ENCODE peak calls at places on chromosomes 12 and 14, in seven cellular contexts. One of them, this sample, is unnamed.

GRCh38 chr12:53290661-53291060 is 4.7 kb upstream of the PFDN5 start:
- DNase-seq in heart left ventricle: no peak
- DNase-seq in Peyer's patch: no peak
- DNase-seq in Caco-2: no peak
- DNase-seq in HCT116: no peak
- DNase-seq in suprapubic skin: no peak
- DNase-seq in mucosa of descending colon: no peak
- DNase-seq in this sample: no peak

GRCh38 chr12:5590316-5590715 is 158.4 kb downstream of the NTF3 start:
- DNase-seq in heart left ventricle: no peak
- DNase-seq in suprapubic skin: no peak
- DNase-seq in mucosa of descending colon: no peak
- DNase-seq in Caco-2: no peak
- DNase-seq in HCT116: no peak
- DNase-seq in Peyer's patch: no peak
- DNase-seq in this sample: no peak

GRCh38 chr12:8894378-8894777 is 19.9 kb upstream of the PHC1 start:
- DNase-seq in heart left ventricle: no peak
- DNase-seq in HCT116: no peak
- DNase-seq in mucosa of descending colon: no peak
- DNase-seq in suprapubic skin: no peak
- DNase-seq in Caco-2: no peak
- DNase-seq in Peyer's patch: no peak
- DNase-seq in this sample: no peak

GRCh38 chr12:31440586-31440985 is 114.6 kb upstream of the SINHCAF start:
- DNase-seq in HCT116: no peak
- DNase-seq in Caco-2: no peak
- DNase-seq in Peyer's patch: no peak
- DNase-seq in heart left ventricle: no peak
- DNase-seq in suprapubic skin: no peak
- DNase-seq in mucosa of descending colon: no peak
- DNase-seq in this sample: no peak

GRCh38 chr12:6069452-6070093 is 54.9 kb downstream of the VWF start:
- DNase-seq in mucosa of descending colon: no peak
- DNase-seq in suprapubic skin: no peak
- DNase-seq in heart left ventricle: peak; percentile 52
- DNase-seq in Peyer's patch: no peak
- DNase-seq in HCT116: no peak
- DNase-seq in Caco-2: no peak
- DNase-seq in this sample: peak; percentile 89

GRCh38 chr12:60977966-60978365 is 1282.2 kb upstream of the USP15 start:
- DNase-seq in Peyer's patch: no peak
- DNase-seq in HCT116: no peak
- DNase-seq in mucosa of descending colon: no peak
- DNase-seq in Caco-2: peak; percentile 15
- DNase-seq in suprapubic skin: no peak
- DNase-seq in heart left ventricle: no peak
- DNase-seq in this sample: no peak

GRCh38 chr12:50971946-50972345 is 19.6 kb downstream of the HIGD1C start:
- DNase-seq in mucosa of descending colon: no peak
- DNase-seq in heart left ventricle: no peak
- DNase-seq in Peyer's patch: no peak
- DNase-seq in Caco-2: no peak
- DNase-seq in suprapubic skin: no peak
- DNase-seq in HCT116: no peak
- DNase-seq in this sample: peak; percentile 52

GRCh38 chr14:52885230-52885629 is 65.6 kb downstream of the FERMT2 start:
- DNase-seq in Caco-2: no peak
- DNase-seq in heart left ventricle: no peak
- DNase-seq in suprapubic skin: no peak
- DNase-seq in mucosa of descending colon: no peak
- DNase-seq in HCT116: no peak
- DNase-seq in Peyer's patch: no peak
- DNase-seq in this sample: peak; percentile 63

GRCh38 chr12:27190761-27191160 is 53.3 kb upstream of the STK38L start:
- DNase-seq in Caco-2: no peak
- DNase-seq in mucosa of descending colon: no peak
- DNase-seq in suprapubic skin: no peak
- DNase-seq in Peyer's patch: no peak
- DNase-seq in heart left ventricle: no peak
- DNase-seq in HCT116: no peak
- DNase-seq in this sample: peak; percentile 73

GRCh38 chr14:81519200-81519998 is 14.3 kb downstream of the SEL1L start:
- DNase-seq in HCT116: no peak
- DNase-seq in Peyer's patch: no peak
- DNase-seq in Caco-2: no peak
- DNase-seq in suprapubic skin: no peak
- DNase-seq in mucosa of descending colon: no peak
- DNase-seq in heart left ventricle: no peak
- DNase-seq in this sample: no peak

GRCh38 chr12:18171571-18171970 is 81.6 kb upstream of the RERGL start:
- DNase-seq in Caco-2: no peak
- DNase-seq in suprapubic skin: no peak
- DNase-seq in heart left ventricle: no peak
- DNase-seq in mucosa of descending colon: no peak
- DNase-seq in HCT116: no peak
- DNase-seq in Peyer's patch: no peak
- DNase-seq in this sample: no peak

GRCh38 chr12:52442600-52443061 is 8.5 kb upstream of the KRT75 start:
- DNase-seq in heart left ventricle: peak; percentile 47
- DNase-seq in Peyer's patch: no peak
- DNase-seq in mucosa of descending colon: no peak
- DNase-seq in suprapubic skin: no peak
- DNase-seq in Caco-2: peak; percentile 34
- DNase-seq in HCT116: peak; percentile 59
- DNase-seq in this sample: no peak

GRCh38 chr14:69715725-69716482 is 51.0 kb upstream of the SRSF5 start:
- DNase-seq in Peyer's patch: no peak
- DNase-seq in heart left ventricle: peak; percentile 80
- DNase-seq in Caco-2: no peak
- DNase-seq in mucosa of descending colon: peak; percentile 53
- DNase-seq in suprapubic skin: peak; percentile 79
- DNase-seq in HCT116: no peak
- DNase-seq in this sample: no peak

GRCh38 chr14:104878582-104878981 is 13.5 kb downstream of the CEP170B start:
- DNase-seq in HCT116: no peak
- DNase-seq in suprapubic skin: no peak
- DNase-seq in mucosa of descending colon: peak; percentile 50
- DNase-seq in Peyer's patch: no peak
- DNase-seq in heart left ventricle: peak; percentile 20
- DNase-seq in Caco-2: no peak
- DNase-seq in this sample: no peak

GRCh38 chr14:47366006-47366405 is 309.4 kb downstream of the MDGA2 start:
- DNase-seq in Caco-2: no peak
- DNase-seq in suprapubic skin: no peak
- DNase-seq in heart left ventricle: no peak
- DNase-seq in mucosa of descending colon: no peak
- DNase-seq in Peyer's patch: no peak
- DNase-seq in HCT116: no peak
- DNase-seq in this sample: no peak

GRCh38 chr14:45698462-45699134 is 445.6 kb upstream of the MIS18BP1 start:
- DNase-seq in HCT116: no peak
- DNase-seq in suprapubic skin: no peak
- DNase-seq in Caco-2: no peak
- DNase-seq in heart left ventricle: no peak
- DNase-seq in mucosa of descending colon: no peak
- DNase-seq in Peyer's patch: no peak
- DNase-seq in this sample: no peak

GRCh38 chr12:121786441-121786825 is 7.1 kb downstream of the RHOF start:
- DNase-seq in HCT116: peak; percentile 99
- DNase-seq in heart left ventricle: peak; percentile 61
- DNase-seq in suprapubic skin: peak; percentile 74
- DNase-seq in mucosa of descending colon: peak; percentile 74
- DNase-seq in Peyer's patch: no peak
- DNase-seq in Caco-2: peak; percentile 45
- DNase-seq in this sample: no peak

GRCh38 chr12:67474934-67475620 is 173.5 kb upstream of the DYRK2 start:
- DNase-seq in HCT116: no peak
- DNase-seq in heart left ventricle: no peak
- DNase-seq in Caco-2: no peak
- DNase-seq in mucosa of descending colon: no peak
- DNase-seq in Peyer's patch: no peak
- DNase-seq in suprapubic skin: no peak
- DNase-seq in this sample: no peak

GRCh38 chr12:67469666-67470065 is 178.9 kb upstream of the DYRK2 start:
- DNase-seq in Peyer's patch: no peak
- DNase-seq in HCT116: no peak
- DNase-seq in suprapubic skin: no peak
- DNase-seq in Caco-2: no peak
- DNase-seq in mucosa of descending colon: no peak
- DNase-seq in heart left ventricle: no peak
- DNase-seq in this sample: no peak

GRCh38 chr12:67468549-67469245 is 179.8 kb upstream of the DYRK2 start:
- DNase-seq in Caco-2: no peak
- DNase-seq in suprapubic skin: no peak
- DNase-seq in mucosa of descending colon: no peak
- DNase-seq in Peyer's patch: no peak
- DNase-seq in HCT116: no peak
- DNase-seq in heart left ventricle: no peak
- DNase-seq in this sample: no peak

GRCh38 chr12:67472551-67472950 is 176.0 kb upstream of the DYRK2 start:
- DNase-seq in HCT116: no peak
- DNase-seq in heart left ventricle: peak; percentile 62
- DNase-seq in suprapubic skin: no peak
- DNase-seq in Caco-2: no peak
- DNase-seq in Peyer's patch: no peak
- DNase-seq in mucosa of descending colon: no peak
- DNase-seq in this sample: no peak

DNA sequence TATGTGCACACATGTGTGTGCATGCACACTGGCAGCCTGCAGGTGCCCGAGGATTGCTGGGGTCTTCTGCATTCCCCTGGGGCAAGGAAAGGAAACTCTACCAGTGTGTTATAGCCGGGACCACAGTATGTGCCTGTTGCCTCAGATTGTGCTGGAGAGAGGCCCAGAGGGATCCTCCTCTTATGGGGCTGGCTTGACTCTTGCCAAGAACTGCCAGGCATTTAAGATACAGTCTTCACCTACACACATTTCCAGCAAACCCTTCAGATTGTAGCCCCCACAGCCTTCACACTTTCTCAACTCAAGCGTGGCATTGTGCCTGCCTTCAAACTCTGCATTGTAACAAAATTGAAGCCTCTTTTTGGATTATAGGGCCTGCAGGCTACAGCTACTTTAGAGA is 176.7 kb upstream of the DYRK2 start:
- DNase-seq in mucosa of descending colon: no peak
- DNase-seq in HCT116: no peak
- DNase-seq in Peyer's patch: no peak
- DNase-seq in suprapubic skin: no peak
- DNase-seq in heart left ventricle: peak; percentile 40
- DNase-seq in Caco-2: no peak
- DNase-seq in this sample: no peak
- TF ChIP-seq CTCF in mucosa of descending colon: no peak
- TF ChIP-seq CTCF in HCT116: no peak
- TF ChIP-seq CTCF in Peyer's patch: no peak
- TF ChIP-seq CTCF in suprapubic skin: no peak
- TF ChIP-seq CTCF in heart left ventricle: no peak
- TF ChIP-seq CTCF in Caco-2: no peak
- TF ChIP-seq CTCF in this sample: no peak

GRCh38 chr12:132775502-132776233 is 14.0 kb upstream of the ANKLE2 start:
- DNase-seq in Caco-2: no peak
- DNase-seq in heart left ventricle: no peak
- DNase-seq in mucosa of descending colon: no peak
- DNase-seq in HCT116: no peak
- DNase-seq in suprapubic skin: no peak
- DNase-seq in Peyer's patch: no peak
- DNase-seq in this sample: no peak
- H3K36me3 ChIP-seq in Caco-2: peaks cover 1% of the 10 kb centered on the region
- H3K36me3 ChIP-seq in heart left ventricle: peaks cover 88% of the 10 kb centered on the region
- H3K36me3 ChIP-seq in mucosa of descending colon: peaks cover 27% of the 10 kb centered on the region
- H3K36me3 ChIP-seq in HCT116: peaks cover 17% of the 10 kb centered on the region
- H3K36me3 ChIP-seq in suprapubic skin: peaks cover 95% of the 10 kb centered on the region
- H3K36me3 ChIP-seq in Peyer's patch: peaks cover 96% of the 10 kb centered on the region
- H3K36me3 ChIP-seq in this sample: peaks cover 55% of the 10 kb centered on the region

DNA sequence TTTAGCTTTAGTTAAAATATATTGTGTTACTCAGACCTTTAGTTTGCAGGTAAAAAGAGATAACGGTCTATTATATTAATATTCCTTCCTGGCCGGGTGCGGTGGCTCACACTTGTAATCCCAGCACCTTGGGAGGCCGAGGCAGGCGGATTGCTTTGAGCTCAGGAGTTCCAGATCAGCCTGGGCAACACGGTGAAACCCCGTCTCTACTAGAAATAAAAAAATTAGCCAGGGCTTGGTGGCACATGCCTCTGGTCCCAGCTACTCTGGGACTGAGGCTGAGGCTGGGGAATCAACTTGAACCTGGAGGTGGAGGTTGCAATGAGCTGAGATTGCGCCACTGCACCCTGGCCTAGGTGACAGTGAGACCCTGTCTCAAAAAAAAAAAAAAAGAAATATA is 13.2 kb upstream of the EID3 start:
- DNase-seq in heart left ventricle: no peak
- DNase-seq in HCT116: no peak
- DNase-seq in mucosa of descending colon: no peak
- DNase-seq in suprapubic skin: no peak
- DNase-seq in Caco-2: no peak
- DNase-seq in Peyer's patch: no peak
- DNase-seq in this sample: no peak
- H3K4me3 ChIP-seq in heart left ventricle: no peak overlapping the region
- H3K4me3 ChIP-seq in HCT116: no peak overlapping the region
- H3K4me3 ChIP-seq in mucosa of descending colon: no peak overlapping the region
- H3K4me3 ChIP-seq in suprapubic skin: no peak overlapping the region
- H3K4me3 ChIP-seq in Caco-2: no peak overlapping the region
- H3K4me3 ChIP-seq in Peyer's patch: no peak overlapping the region
- H3K4me3 ChIP-seq in this sample: peak overlapping the region; percentile 91

DNA sequence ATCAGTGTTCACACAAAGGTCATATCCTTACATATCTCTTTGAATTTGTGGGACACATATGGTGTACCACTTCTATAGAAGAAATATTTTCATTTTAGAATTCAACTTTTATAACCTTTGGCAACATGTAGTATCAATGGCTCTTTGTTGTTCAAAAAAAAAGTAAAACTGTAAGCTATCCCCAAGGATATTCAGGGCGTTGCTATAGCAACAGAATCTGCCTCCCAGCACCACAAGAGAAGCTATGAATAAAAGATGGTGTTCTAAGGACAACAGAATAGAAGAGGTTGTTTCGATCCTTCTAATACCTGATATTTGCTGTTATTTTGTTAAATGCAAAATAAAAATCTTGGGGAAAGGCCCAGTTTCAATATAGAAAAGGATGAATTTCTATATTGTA is 139.3 kb downstream of the BRMS1L start:
- DNase-seq in heart left ventricle: no peak
- DNase-seq in Peyer's patch: no peak
- DNase-seq in Caco-2: no peak
- DNase-seq in HCT116: no peak
- DNase-seq in suprapubic skin: no peak
- DNase-seq in mucosa of descending colon: no peak
- DNase-seq in this sample: no peak
- TF ChIP-seq CTCF in heart left ventricle: no peak
- TF ChIP-seq CTCF in Peyer's patch: no peak
- TF ChIP-seq CTCF in Caco-2: no peak
- TF ChIP-seq CTCF in HCT116: no peak
- TF ChIP-seq CTCF in suprapubic skin: no peak
- TF ChIP-seq CTCF in mucosa of descending colon: no peak
- TF ChIP-seq CTCF in this sample: no peak

GRCh38 chr12:109958374-109958773 is 37.8 kb downstream of the GIT2 start:
- DNase-seq in heart left ventricle: no peak
- DNase-seq in Caco-2: no peak
- DNase-seq in mucosa of descending colon: no peak
- DNase-seq in suprapubic skin: no peak
- DNase-seq in HCT116: no peak
- DNase-seq in Peyer's patch: no peak
- DNase-seq in this sample: no peak
- H3K36me3 ChIP-seq in heart left ventricle: peaks cover 73% of the 10 kb centered on the region
- H3K36me3 ChIP-seq in Caco-2: no peaks in the 10 kb centered on the region
- H3K36me3 ChIP-seq in mucosa of descending colon: no peaks in the 10 kb centered on the region
- H3K36me3 ChIP-seq in suprapubic skin: peaks cover 88% of the 10 kb centered on the region
- H3K36me3 ChIP-seq in HCT116: peaks cover 5% of the 10 kb centered on the region
- H3K36me3 ChIP-seq in Peyer's patch: peaks cover 76% of the 10 kb centered on the region
- H3K36me3 ChIP-seq in this sample: peaks cover 4% of the 10 kb centered on the region